ENCODE peak calls at places on chromosomes 5 and 9, in seven cellular contexts. One of them, this sample, is unnamed.

GRCh38 chr5:168097852-168098251 is 193.6 kb upstream of the WWC1 start:
- DNase-seq in IMR-90: no peak
- DNase-seq in H1: no peak
- DNase-seq in H9: no peak
- DNase-seq in neuronal stem cell: no peak
- DNase-seq in mesenchymal stem cell: no peak
- DNase-seq in mesendoderm: no peak
- DNase-seq in this sample: no peak

GRCh38 chr5:113524927-113525326 is 11.4 kb downstream of the YTHDC2 start:
- DNase-seq in IMR-90: no peak
- DNase-seq in H1: no peak
- DNase-seq in H9: no peak
- DNase-seq in neuronal stem cell: no peak
- DNase-seq in mesenchymal stem cell: no peak
- DNase-seq in mesendoderm: no peak
- DNase-seq in this sample: peak; percentile 19

GRCh38 chr9:123642291-123643278 is 286.6 kb downstream of the CRB2 start:
- DNase-seq in IMR-90: peak; percentile 18
- DNase-seq in H1: no peak
- DNase-seq in H9: no peak
- DNase-seq in neuronal stem cell: no peak
- DNase-seq in mesenchymal stem cell: no peak
- DNase-seq in mesendoderm: no peak
- DNase-seq in this sample: no peak

GRCh38 chr5:141155540-141156374 is 5.9 kb downstream of the PCDHB6 start:
- DNase-seq in IMR-90: no peak
- DNase-seq in H1: no peak
- DNase-seq in H9: peak; percentile 54
- DNase-seq in neuronal stem cell: no peak
- DNase-seq in mesenchymal stem cell: no peak
- DNase-seq in mesendoderm: peak; percentile 57
- DNase-seq in this sample: no peak

GRCh38 chr5:124746252-124746915 is at the start of gene ZNF608:
- DNase-seq in IMR-90: peak; percentile 78
- DNase-seq in H1: no peak
- DNase-seq in H9: no peak
- DNase-seq in neuronal stem cell: peak; percentile 72
- DNase-seq in mesenchymal stem cell: peak; percentile 88
- DNase-seq in mesendoderm: peak; percentile 75
- DNase-seq in this sample: peak; percentile 43

GRCh38 chr5:14136228-14136627 is 6.9 kb upstream of the TRIO start:
- DNase-seq in IMR-90: no peak
- DNase-seq in H1: no peak
- DNase-seq in H9: no peak
- DNase-seq in neuronal stem cell: no peak
- DNase-seq in mesenchymal stem cell: no peak
- DNase-seq in mesendoderm: no peak
- DNase-seq in this sample: no peak

GRCh38 chr5:143964919-143965318 is 153.0 kb downstream of the HMHB1 start:
- DNase-seq in IMR-90: peak; percentile 66
- DNase-seq in H1: no peak
- DNase-seq in H9: no peak
- DNase-seq in neuronal stem cell: no peak
- DNase-seq in mesenchymal stem cell: peak; percentile 71
- DNase-seq in mesendoderm: no peak
- DNase-seq in this sample: no peak

GRCh38 chr9:112012026-112012902 is 115.7 kb downstream of the UGCG start:
- DNase-seq in IMR-90: peak; percentile 95
- DNase-seq in H1: no peak
- DNase-seq in H9: no peak
- DNase-seq in neuronal stem cell: no peak
- DNase-seq in mesenchymal stem cell: peak; percentile 90
- DNase-seq in mesendoderm: no peak
- DNase-seq in this sample: peak; percentile 32

GRCh38 chr5:158966691-158967090 is 133.0 kb downstream of the EBF1 start:
- DNase-seq in IMR-90: no peak
- DNase-seq in H1: no peak
- DNase-seq in H9: no peak
- DNase-seq in neuronal stem cell: no peak
- DNase-seq in mesenchymal stem cell: no peak
- DNase-seq in mesendoderm: no peak
- DNase-seq in this sample: no peak

GRCh38 chr5:158676642-158677489 is 422.9 kb downstream of the EBF1 start:
- DNase-seq in IMR-90: no peak
- DNase-seq in H1: peak; percentile 36
- DNase-seq in H9: peak; percentile 75
- DNase-seq in neuronal stem cell: no peak
- DNase-seq in mesenchymal stem cell: no peak
- DNase-seq in mesendoderm: peak; percentile 71
- DNase-seq in this sample: no peak

GRCh38 chr5:7897014-7897600 is 28.2 kb downstream of the MTRR start:
- DNase-seq in IMR-90: peak; percentile 52
- DNase-seq in H1: peak; percentile 9
- DNase-seq in H9: peak; percentile 55
- DNase-seq in neuronal stem cell: no peak
- DNase-seq in mesenchymal stem cell: peak; percentile 46
- DNase-seq in mesendoderm: peak; percentile 70
- DNase-seq in this sample: peak; percentile 27

GRCh38 chr5:173290477-173291131 is 37.6 kb downstream of the STC2 start:
- DNase-seq in IMR-90: peak; percentile 45
- DNase-seq in H1: no peak
- DNase-seq in H9: no peak
- DNase-seq in neuronal stem cell: no peak
- DNase-seq in mesenchymal stem cell: peak; percentile 87
- DNase-seq in mesendoderm: no peak
- DNase-seq in this sample: no peak

GRCh38 chr9:130997925-130998595 is 10.9 kb upstream of the LAMC3 start:
- DNase-seq in IMR-90: peak; percentile 54
- DNase-seq in H1: peak; percentile 67
- DNase-seq in H9: peak; percentile 92
- DNase-seq in neuronal stem cell: peak; percentile 77
- DNase-seq in mesenchymal stem cell: peak; percentile 64
- DNase-seq in mesendoderm: peak; percentile 91
- DNase-seq in this sample: peak; percentile 77

GRCh38 chr9:131773911-131774379 is 34.1 kb upstream of the RAPGEF1 start:
- DNase-seq in IMR-90: peak; percentile 65
- DNase-seq in H1: no peak
- DNase-seq in H9: peak; percentile 75
- DNase-seq in neuronal stem cell: peak; percentile 81
- DNase-seq in mesenchymal stem cell: peak; percentile 70
- DNase-seq in mesendoderm: peak; percentile 77
- DNase-seq in this sample: peak; percentile 37

GRCh38 chr9:27539479-27540441 is 10.1 kb upstream of the MOB3B start:
- DNase-seq in IMR-90: peak; percentile 87
- DNase-seq in H1: no peak
- DNase-seq in H9: no peak
- DNase-seq in neuronal stem cell: no peak
- DNase-seq in mesenchymal stem cell: peak; percentile 83
- DNase-seq in mesendoderm: no peak
- DNase-seq in this sample: no peak

GRCh38 chr9:21966140-21966851 is 27.9 kb downstream of the CDKN2A start:
- DNase-seq in IMR-90: no peak
- DNase-seq in H1: no peak
- DNase-seq in H9: peak; percentile 58
- DNase-seq in neuronal stem cell: no peak
- DNase-seq in mesenchymal stem cell: no peak
- DNase-seq in mesendoderm: peak; percentile 16
- DNase-seq in this sample: no peak

GRCh38 chr9:132670816-132671371 is 630 bp downstream of the GTF3C4 start:
- DNase-seq in IMR-90: peak; percentile 13
- DNase-seq in H1: no peak
- DNase-seq in H9: peak; percentile 57
- DNase-seq in neuronal stem cell: peak; percentile 41
- DNase-seq in mesenchymal stem cell: peak; percentile 80
- DNase-seq in mesendoderm: peak; percentile 72
- DNase-seq in this sample: no peak

GRCh38 chr9:105694848-105695581 is 674 bp downstream of the TMEM38B start:
- DNase-seq in IMR-90: peak; percentile 37
- DNase-seq in H1: no peak
- DNase-seq in H9: peak; percentile 61
- DNase-seq in neuronal stem cell: peak; percentile 55
- DNase-seq in mesenchymal stem cell: peak; percentile 81
- DNase-seq in mesendoderm: peak; percentile 72
- DNase-seq in this sample: peak; percentile 75

GRCh38 chr5:115160975-115161475 is 8.7 kb downstream of the TRIM36 start:
- DNase-seq in IMR-90: no peak
- DNase-seq in H1: no peak
- DNase-seq in H9: no peak
- DNase-seq in neuronal stem cell: no peak
- DNase-seq in mesenchymal stem cell: no peak
- DNase-seq in mesendoderm: no peak
- DNase-seq in this sample: no peak

GRCh38 chr9:69324549-69325401 is at the start of gene ENTREP1:
- DNase-seq in IMR-90: no peak
- DNase-seq in H1: no peak
- DNase-seq in H9: peak; percentile 77
- DNase-seq in neuronal stem cell: peak; percentile 42
- DNase-seq in mesenchymal stem cell: peak; percentile 4
- DNase-seq in mesendoderm: peak; percentile 83
- DNase-seq in this sample: peak; percentile 65

GRCh38 chr9:115137511-115137910 is 19.6 kb upstream of the TNC start:
- DNase-seq in IMR-90: no peak
- DNase-seq in H1: no peak
- DNase-seq in H9: no peak
- DNase-seq in neuronal stem cell: no peak
- DNase-seq in mesenchymal stem cell: no peak
- DNase-seq in mesendoderm: peak; percentile 56
- DNase-seq in this sample: no peak

GRCh38 chr9:121609845-121610637 is 41.4 kb upstream of the DAB2IP start:
- DNase-seq in IMR-90: peak; percentile 92
- DNase-seq in H1: no peak
- DNase-seq in H9: no peak
- DNase-seq in neuronal stem cell: no peak
- DNase-seq in mesenchymal stem cell: peak; percentile 65
- DNase-seq in mesendoderm: peak; percentile 86
- DNase-seq in this sample: peak; percentile 97

GRCh38 chr5:7756453-7756852 is 94.5 kb downstream of the CFAP90 start:
- DNase-seq in IMR-90: no peak
- DNase-seq in H1: no peak
- DNase-seq in H9: no peak
- DNase-seq in neuronal stem cell: no peak
- DNase-seq in mesenchymal stem cell: no peak
- DNase-seq in mesendoderm: no peak
- DNase-seq in this sample: no peak

GRCh38 chr5:31815394-31815793 is 176.5 kb downstream of the PDZD2 start:
- DNase-seq in IMR-90: no peak
- DNase-seq in H1: no peak
- DNase-seq in H9: no peak
- DNase-seq in neuronal stem cell: no peak
- DNase-seq in mesenchymal stem cell: no peak
- DNase-seq in mesendoderm: peak; percentile 58
- DNase-seq in this sample: peak; percentile 93

GRCh38 chr9:17075758-17076485 is 58.9 kb upstream of the CNTLN start:
- DNase-seq in IMR-90: no peak
- DNase-seq in H1: no peak
- DNase-seq in H9: no peak
- DNase-seq in neuronal stem cell: no peak
- DNase-seq in mesenchymal stem cell: no peak
- DNase-seq in mesendoderm: peak; percentile 34
- DNase-seq in this sample: no peak

GRCh38 chr5:5025774-5026406 is 114.2 kb upstream of the ADAMTS16 start:
- DNase-seq in IMR-90: no peak
- DNase-seq in H1: no peak
- DNase-seq in H9: no peak
- DNase-seq in neuronal stem cell: no peak
- DNase-seq in mesenchymal stem cell: no peak
- DNase-seq in mesendoderm: no peak
- DNase-seq in this sample: peak; percentile 67
- H2BK120ac ChIP-seq in IMR-90: no peak overlapping the region
- H2BK120ac ChIP-seq in H1: no peak overlapping the region
- H2BK120ac ChIP-seq in H9: no peak overlapping the region
- H2BK120ac ChIP-seq in neuronal stem cell: no peak overlapping the region
- H2BK120ac ChIP-seq in mesenchymal stem cell: no peak overlapping the region
- H2BK120ac ChIP-seq in mesendoderm: no peak overlapping the region
- H2BK120ac ChIP-seq in this sample: no peak overlapping the region

DNA sequence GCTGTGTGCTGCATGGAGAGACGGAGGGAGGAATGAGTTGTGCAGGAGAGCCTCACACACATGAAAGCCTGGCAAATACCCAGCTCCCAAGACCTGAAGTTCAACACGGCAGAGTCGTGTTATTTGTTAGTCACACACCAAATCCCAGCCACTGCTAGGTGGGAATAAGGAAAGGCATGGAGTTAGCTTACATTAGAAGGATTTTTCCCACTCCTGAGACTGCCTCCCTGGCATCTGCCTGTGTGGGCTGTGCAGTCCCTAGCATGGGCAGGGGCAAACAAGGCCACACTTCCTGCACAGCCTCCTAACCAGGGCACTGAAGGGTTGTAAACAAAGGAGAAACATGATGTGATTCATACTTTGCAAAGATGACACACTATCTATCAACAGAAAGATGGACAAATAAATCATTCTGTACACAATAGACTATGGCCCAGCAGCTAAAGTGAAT is 306.8 kb downstream of the SPOCK1 start:
- DNase-seq in IMR-90: peak; percentile 73
- DNase-seq in H1: no peak
- DNase-seq in H9: no peak
- DNase-seq in neuronal stem cell: no peak
- DNase-seq in mesenchymal stem cell: no peak
- DNase-seq in mesendoderm: no peak
- DNase-seq in this sample: no peak
- H2BK120ac ChIP-seq in IMR-90: no peak overlapping the region
- H2BK120ac ChIP-seq in H1: no peak overlapping the region
- H2BK120ac ChIP-seq in H9: no peak overlapping the region
- H2BK120ac ChIP-seq in neuronal stem cell: no peak overlapping the region
- H2BK120ac ChIP-seq in mesenchymal stem cell: no peak overlapping the region
- H2BK120ac ChIP-seq in mesendoderm: no peak overlapping the region
- H2BK120ac ChIP-seq in this sample: no peak overlapping the region

GRCh38 chr9:126763130-126763764 is 41.6 kb upstream of the ZBTB43 start:
- DNase-seq in IMR-90: no peak
- DNase-seq in H1: no peak
- DNase-seq in H9: peak; percentile 54
- DNase-seq in neuronal stem cell: no peak
- DNase-seq in mesenchymal stem cell: no peak
- DNase-seq in mesendoderm: peak; percentile 70
- DNase-seq in this sample: no peak
- H2BK120ac ChIP-seq in IMR-90: no peak overlapping the region
- H2BK120ac ChIP-seq in H1: no peak overlapping the region
- H2BK120ac ChIP-seq in H9: no peak overlapping the region
- H2BK120ac ChIP-seq in neuronal stem cell: no peak overlapping the region
- H2BK120ac ChIP-seq in mesenchymal stem cell: no peak overlapping the region
- H2BK120ac ChIP-seq in mesendoderm: no peak overlapping the region
- H2BK120ac ChIP-seq in this sample: no peak overlapping the region

DNA sequence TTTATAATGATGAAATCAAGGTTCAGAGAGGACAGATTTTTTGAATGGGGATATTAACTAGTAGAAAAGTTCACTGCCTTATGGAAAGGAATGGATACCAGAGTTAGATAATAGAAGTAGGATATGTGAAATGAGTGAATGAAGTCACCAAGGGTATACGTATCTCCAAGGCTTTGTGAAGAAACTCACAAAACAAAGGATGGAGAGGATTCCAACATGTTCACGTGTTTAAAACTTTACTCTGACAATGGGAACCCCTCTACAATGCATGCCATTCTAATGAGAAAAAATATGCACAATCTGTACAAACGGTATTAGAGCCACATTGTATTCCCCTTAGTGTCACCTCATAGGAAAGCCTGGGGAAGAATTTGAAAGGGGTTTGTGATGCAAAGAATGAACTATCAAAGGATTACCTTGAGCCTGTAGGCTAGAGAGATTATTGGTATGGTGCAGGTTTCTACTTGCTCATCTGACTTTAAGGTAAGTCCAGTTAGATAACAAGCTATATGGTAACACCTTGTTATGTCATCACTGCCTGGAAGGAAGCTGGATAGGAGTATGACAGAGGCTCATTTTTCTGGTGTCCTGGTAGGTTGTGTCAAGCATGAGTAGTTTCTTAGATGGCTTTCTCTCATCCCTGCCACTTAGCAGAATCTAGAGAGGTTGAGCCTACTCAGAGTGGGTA is 250.3 kb upstream of the SEMA6A start:
- DNase-seq in IMR-90: no peak
- DNase-seq in H1: no peak
- DNase-seq in H9: no peak
- DNase-seq in neuronal stem cell: no peak
- DNase-seq in mesenchymal stem cell: no peak
- DNase-seq in mesendoderm: peak; percentile 26
- DNase-seq in this sample: peak; percentile 98
- H2BK120ac ChIP-seq in IMR-90: no peak overlapping the region
- H2BK120ac ChIP-seq in H1: peak overlapping the region; percentile 38
- H2BK120ac ChIP-seq in H9: no peak overlapping the region
- H2BK120ac ChIP-seq in neuronal stem cell: no peak overlapping the region
- H2BK120ac ChIP-seq in mesenchymal stem cell: no peak overlapping the region
- H2BK120ac ChIP-seq in mesendoderm: no peak overlapping the region
- H2BK120ac ChIP-seq in this sample: no peak overlapping the region